ENCODE peak calls at places on chromosomes 4 and X, in seven cellular contexts. One of them, this sample, is unnamed.

GRCh38 chrX:38061335-38061734 is 55.0 kb downstream of the SYTL5 start:
- DNase-seq in EH: peak; percentile 30
- DNase-seq in natural killer cell: no peak
- DNase-seq in GM12865: no peak
- DNase-seq in GM10248: no peak
- DNase-seq in pulmonary artery endothelial cell: no peak
- DNase-seq in fibroblast of mammary gland: peak; percentile 49
- DNase-seq in this sample: no peak

GRCh38 chrX:43949669-43950068 is 23.5 kb downstream of the NDP start:
- DNase-seq in EH: no peak
- DNase-seq in fibroblast of mammary gland: no peak
- DNase-seq in GM10248: no peak
- DNase-seq in natural killer cell: peak; percentile 15
- DNase-seq in GM12865: peak; percentile 19
- DNase-seq in pulmonary artery endothelial cell: no peak
- DNase-seq in this sample: no peak

GRCh38 chr4:40283968-40284367 is 51.2 kb upstream of the CHRNA9 start:
- DNase-seq in GM10248: peak; percentile 58
- DNase-seq in natural killer cell: no peak
- DNase-seq in EH: peak; percentile 15
- DNase-seq in pulmonary artery endothelial cell: no peak
- DNase-seq in fibroblast of mammary gland: peak; percentile 48
- DNase-seq in GM12865: peak; percentile 46
- DNase-seq in this sample: no peak

GRCh38 chr4:73853246-73853704 is at the start of gene PF4V1:
- DNase-seq in natural killer cell: no peak
- DNase-seq in fibroblast of mammary gland: peak; percentile 43
- DNase-seq in EH: no peak
- DNase-seq in GM10248: no peak
- DNase-seq in GM12865: no peak
- DNase-seq in pulmonary artery endothelial cell: no peak
- DNase-seq in this sample: no peak

GRCh38 chr4:39587881-39588280 is 50.8 kb downstream of the SMIM14 start:
- DNase-seq in pulmonary artery endothelial cell: peak; percentile 41
- DNase-seq in GM12865: no peak
- DNase-seq in GM10248: no peak
- DNase-seq in fibroblast of mammary gland: peak; percentile 55
- DNase-seq in natural killer cell: no peak
- DNase-seq in EH: peak; percentile 78
- DNase-seq in this sample: peak; percentile 18

GRCh38 chr4:16029329-16029728 is 54.5 kb downstream of the PROM1 start:
- DNase-seq in pulmonary artery endothelial cell: no peak
- DNase-seq in GM12865: no peak
- DNase-seq in natural killer cell: no peak
- DNase-seq in fibroblast of mammary gland: peak; percentile 80
- DNase-seq in GM10248: no peak
- DNase-seq in EH: peak; percentile 41
- DNase-seq in this sample: peak; percentile 25

GRCh38 chr4:109332926-109333464 is 30.5 kb upstream of the COL25A1 start:
- DNase-seq in pulmonary artery endothelial cell: no peak
- DNase-seq in EH: no peak
- DNase-seq in GM12865: peak; percentile 28
- DNase-seq in GM10248: no peak
- DNase-seq in fibroblast of mammary gland: peak; percentile 3
- DNase-seq in natural killer cell: no peak
- DNase-seq in this sample: no peak

GRCh38 chr4:182555997-182556418 is 312.8 kb downstream of the TENM3 start:
- DNase-seq in EH: peak; percentile 83
- DNase-seq in pulmonary artery endothelial cell: no peak
- DNase-seq in fibroblast of mammary gland: peak; percentile 73
- DNase-seq in GM12865: no peak
- DNase-seq in natural killer cell: no peak
- DNase-seq in GM10248: no peak
- DNase-seq in this sample: peak; percentile 76

GRCh38 chr4:172628263-172628662 is 540.3 kb upstream of the GALNT7 start:
- DNase-seq in natural killer cell: no peak
- DNase-seq in GM12865: no peak
- DNase-seq in EH: no peak
- DNase-seq in fibroblast of mammary gland: no peak
- DNase-seq in pulmonary artery endothelial cell: no peak
- DNase-seq in GM10248: no peak
- DNase-seq in this sample: no peak

GRCh38 chr4:26061248-26061986 is 147.4 kb downstream of the SMIM20 start:
- DNase-seq in GM12865: peak; percentile 80
- DNase-seq in natural killer cell: no peak
- DNase-seq in GM10248: peak; percentile 63
- DNase-seq in fibroblast of mammary gland: peak; percentile 67
- DNase-seq in pulmonary artery endothelial cell: no peak
- DNase-seq in EH: peak; percentile 54
- DNase-seq in this sample: no peak

GRCh38 chr4:112418092-112418491 is 97.9 kb downstream of the NEUROG2 start:
- DNase-seq in fibroblast of mammary gland: no peak
- DNase-seq in GM12865: peak; percentile 4
- DNase-seq in GM10248: no peak
- DNase-seq in pulmonary artery endothelial cell: no peak
- DNase-seq in EH: no peak
- DNase-seq in natural killer cell: no peak
- DNase-seq in this sample: no peak

GRCh38 chr4:48228887-48229462 is 40.7 kb downstream of the TEC start:
- DNase-seq in natural killer cell: no peak
- DNase-seq in GM12865: no peak
- DNase-seq in fibroblast of mammary gland: no peak
- DNase-seq in pulmonary artery endothelial cell: no peak
- DNase-seq in GM10248: no peak
- DNase-seq in EH: no peak
- DNase-seq in this sample: no peak

This sample was measured in amniotic stem cell.